ENCODE peak calls at places on chromosomes 7 and 10, in nine cellular contexts. E is A673, H is suprapubic skin, L is GM12865, I is ovary, B is IMR-90, V is PC-9, J is PC-3, Y is colonic mucosa. C is an unnamed sample.

GRCh38 chr7:81150951-81151361 is 232.1 kb upstream of the SEMA3C start:
- DNase-seq in J (no peak), I (no peak), L (no peak), H (no peak), V (no peak), Y (no peak), E (no peak), B (peak), C (no peak)

GRCh38 chr10:15227611-15228372 is 59.3 kb upstream of the NMT2 start:
- DNase-seq in Y (no peak), H (no peak), E (no peak), B (peak), J (no peak), I (no peak), L (no peak), V (no peak), C (no peak)

GRCh38 chr10:11434323-11434722 is 177.1 kb downstream of the USP6NL start:
- DNase-seq in I (no peak), E (no peak), V (no peak), B (no peak), J (no peak), Y (no peak), H (peak), L (peak), C (no peak)

GRCh38 chr10:17200885-17201164 is 647 bp downstream of the TRDMT1 start:
- DNase-seq in V (peak), B (peak), Y (peak), I (peak), J (peak), E (peak), L (peak), H (no peak), C (peak)

GRCh38 chr7:3272691-3273141 is 28.3 kb upstream of the SDK1 start:
- DNase-seq in L (no peak), H (no peak), Y (no peak), J (peak), V (peak), B (peak), I (no peak), E (no peak), C (no peak)

GRCh38 chr10:127492607-127493250 is 56.4 kb upstream of the NPS start:
- DNase-seq in L (no peak), H (no peak), E (no peak), I (no peak), Y (no peak), V (no peak), J (peak), B (no peak), C (no peak)

GRCh38 chr7:41630741-41631140 is 72.1 kb downstream of the INHBA start:
- DNase-seq in H (no peak), B (no peak), E (no peak), Y (no peak), I (no peak), L (peak), V (no peak), J (no peak), C (no peak)

GRCh38 chr7:155569681-155570080 is 23.3 kb upstream of the CNPY1 start:
- DNase-seq in V (no peak), H (no peak), B (no peak), Y (no peak), I (no peak), L (no peak), E (no peak), J (no peak), C (no peak)

GRCh38 chr7:24727165-24728120 is 29.8 kb downstream of the GSDME start:
- DNase-seq in B (no peak), J (no peak), E (no peak), L (peak), Y (no peak), V (no peak), I (no peak), H (no peak), C (peak)

GRCh38 chr10:78202386-78202785 is 168.7 kb downstream of the RPS24 start:
- DNase-seq in E (no peak), H (no peak), L (no peak), J (no peak), V (no peak), I (no peak), B (no peak), Y (no peak), C (no peak)

GRCh38 chr10:21694646-21695045 is 160.6 kb downstream of the MLLT10 start:
- DNase-seq in I (peak), B (peak), Y (no peak), L (no peak), E (no peak), V (no peak), J (no peak), H (no peak), C (no peak)

GRCh38 chr10:21607907-21608306 is 73.9 kb downstream of the MLLT10 start:
- DNase-seq in I (no peak), E (no peak), L (no peak), Y (no peak), H (no peak), B (no peak), V (no peak), J (no peak), C (no peak)

GRCh38 chr7:455110-455928 is 64.3 kb downstream of the PDGFA start:
- DNase-seq in B (no peak), V (no peak), Y (no peak), E (peak), H (no peak), I (peak), J (no peak), L (no peak), C (peak)

GRCh38 chr7:7868245-7868899 is 100.2 kb upstream of the GLCCI1 start:
- DNase-seq in Y (no peak), I (no peak), E (no peak), J (no peak), B (no peak), V (no peak), H (no peak), L (no peak), C (peak)

GRCh38 chr7:129599174-129599573 is 12.3 kb upstream of the NRF1 start:
- DNase-seq in Y (no peak), J (no peak), E (no peak), I (no peak), L (no peak), V (no peak), H (no peak), B (no peak), C (no peak)

GRCh38 chr10:116988311-116988710 is 16.7 kb downstream of the SHTN1 start:
- DNase-seq in E (no peak), J (no peak), V (no peak), Y (no peak), H (no peak), B (no peak), I (no peak), L (no peak), C (no peak)

GRCh38 chr10:65341323-65341922 is 1584.4 kb upstream of the LRRTM3 start:
- DNase-seq in H (no peak), J (peak), V (peak), B (no peak), I (no peak), Y (no peak), L (no peak), E (peak), C (no peak)

GRCh38 chr7:50658696-50659095 is 93.5 kb upstream of the DDC start:
- DNase-seq in B (no peak), L (no peak), J (no peak), E (no peak), Y (no peak), V (no peak), I (no peak), H (no peak), C (no peak)

GRCh38 chr10:88687853-88688467 is 18.1 kb upstream of the LIPK start:
- DNase-seq in V (no peak), B (peak), Y (no peak), H (no peak), J (no peak), L (peak), I (no peak), E (peak), C (no peak)

GRCh38 chr10:89029785-89030437 is 39.3 kb downstream of the FAS start:
- DNase-seq in L (peak), J (peak), H (peak), Y (peak), B (peak), I (peak), V (no peak), E (peak), C (peak)

GRCh38 chr10:14665304-14665703 is 109.4 kb downstream of the FAM107B start:
- DNase-seq in J (peak), V (no peak), L (peak), B (no peak), H (no peak), Y (peak), I (no peak), E (peak), C (no peak)

GRCh38 chr7:80929619-80930018 is 10.8 kb upstream of the SEMA3C start:
- DNase-seq in B (peak), J (peak), H (no peak), Y (no peak), L (no peak), E (no peak), V (no peak), I (no peak), C (no peak)

GRCh38 chr7:91894781-91895480 is 14.4 kb upstream of the MTERF1 start:
- DNase-seq in Y (no peak), I (no peak), H (no peak), V (no peak), E (no peak), L (no peak), B (peak), J (no peak), C (no peak)

GRCh38 chr10:116146374-116146773 is 126.6 kb downstream of the GFRA1 start:
- DNase-seq in J (no peak), H (no peak), L (no peak), Y (no peak), I (no peak), E (no peak), V (no peak), B (peak), C (no peak)

GRCh38 chr7:128827971-128828711 is 2.1 kb upstream of the FLNC start:
- DNase-seq in V (no peak), J (peak), I (no peak), E (no peak), Y (no peak), B (peak), L (no peak), H (no peak), C (peak)

GRCh38 chr7:149238051-149238450 is 1.4 kb upstream of the ZNF212 start:
- DNase-seq in H (no peak), Y (no peak), E (no peak), V (peak), B (peak), L (no peak), J (peak), I (no peak), C (no peak)

GRCh38 chr10:103894454-103894853 is 23.5 kb downstream of the STN1 start:
- DNase-seq in B (peak), L (no peak), V (no peak), I (no peak), J (peak), H (no peak), E (no peak), Y (peak), C (no peak)

GRCh38 chr10:62183442-62183841 is 85.2 kb downstream of the RTKN2 start:
- DNase-seq in J (peak), Y (no peak), L (peak), H (no peak), I (no peak), E (no peak), B (no peak), V (no peak), C (no peak)

GRCh38 chr10:69572159-69573055 is 815 bp downstream of the NEUROG3 start:
- DNase-seq in H (no peak), V (peak), I (no peak), L (peak), J (no peak), B (peak), Y (no peak), E (no peak), C (no peak)

GRCh38 chr7:36896956-36897594 is 172.8 kb upstream of the AOAH start:
- DNase-seq in B (no peak), I (no peak), L (peak), V (no peak), Y (no peak), H (no peak), J (no peak), E (no peak), C (no peak)

GRCh38 chr7:30727061-30727945 is 24.6 kb upstream of the INMT start:
- DNase-seq in B (peak), I (no peak), J (peak), Y (no peak), V (no peak), E (no peak), H (no peak), L (peak), C (no peak)

GRCh38 chr7:119545118-119545517 is 727.9 kb upstream of the KCND2 start:
- DNase-seq in I (no peak), E (no peak), J (peak), H (no peak), Y (no peak), V (peak), L (no peak), B (peak), C (no peak)

GRCh38 chr10:62244785-62245595 is 23.7 kb downstream of the RTKN2 start:
- DNase-seq in H (no peak), I (no peak), V (peak), B (peak), J (peak), E (peak), L (peak), Y (peak), C (no peak)

GRCh38 chr7:115096262-115096661 is 174.4 kb downstream of the MDFIC start:
- DNase-seq in V (no peak), L (no peak), I (no peak), H (no peak), J (no peak), Y (no peak), B (no peak), E (no peak), C (no peak)

GRCh38 chr10:26274391-26274790 is 57.8 kb downstream of the GAD2 start:
- DNase-seq in V (no peak), H (no peak), E (no peak), J (no peak), I (no peak), B (no peak), L (no peak), Y (no peak), C (no peak)

GRCh38 chr7:47390914-47391313 is 191.0 kb downstream of the TNS3 start:
- DNase-seq in Y (no peak), V (no peak), I (no peak), L (no peak), B (no peak), H (no peak), J (no peak), E (no peak), C (no peak)

GRCh38 chr7:141631525-141631924 is 70.4 kb downstream of the DENND11 start:
- DNase-seq in I (no peak), J (no peak), H (no peak), L (no peak), E (no peak), B (no peak), Y (no peak), V (no peak), C (no peak)

GRCh38 chr10:79242620-79243152 is 104.6 kb upstream of the PPIF start:
- DNase-seq in L (peak), J (peak), B (peak), V (peak), I (peak), H (no peak), Y (no peak), E (peak), C (peak)
- H3K4me3 ChIP-seq in L (peak), J (peak), B (peak), V (peak), I (peak), H (peak), Y (peak), E (peak), C (peak)

GRCh38 chr7:1587738-1588137 is 17.9 kb upstream of the PSMG3 start:
- DNase-seq in E (no peak), J (no peak), H (no peak), I (no peak), Y (no peak), L (no peak), B (no peak), V (no peak), C (no peak)
- H3K4me3 ChIP-seq in E (no peak), J (no peak), H (no peak), I (no peak), Y (no peak), L (no peak), B (no peak), V (no peak), C (no peak)

GRCh38 chr7:25854608-25855497 is 297.1 kb upstream of the NFE2L3 start:
- DNase-seq in I (no peak), J (peak), B (peak), L (peak), E (peak), V (peak), H (peak), Y (peak), C (peak)
- H3K4me3 ChIP-seq in I (peak), J (peak), B (no peak), L (no peak), E (peak), V (peak), H (peak), Y (no peak), C (peak)

GRCh38 chr7:131298608-131298992 is 29.1 kb upstream of the MKLN1 start:
- DNase-seq in H (no peak), B (no peak), I (no peak), J (no peak), V (no peak), E (no peak), Y (no peak), L (no peak), C (no peak)
- H3K4me3 ChIP-seq in H (no peak), B (no peak), I (no peak), J (no peak), V (no peak), E (no peak), Y (no peak), L (no peak), C (no peak)

GRCh38 chr7:1663243-1663642 is 6.8 kb upstream of the ELFN1 start:
- DNase-seq in J (no peak), L (no peak), I (peak), E (no peak), V (no peak), B (no peak), Y (no peak), H (peak), C (peak)

GRCh38 chr7:1664711-1665591 is 5.1 kb upstream of the ELFN1 start:
- DNase-seq in B (peak), L (peak), V (no peak), I (peak), H (peak), E (peak), Y (peak), J (peak), C (peak)

GRCh38 chr7:1665721-1666250 is 4.3 kb upstream of the ELFN1 start:
- DNase-seq in I (peak), Y (no peak), V (no peak), E (peak), H (peak), L (no peak), B (peak), J (peak), C (peak)

GRCh38 chr7:1662767-1663166 is 7.3 kb upstream of the ELFN1 start:
- DNase-seq in J (no peak), L (no peak), Y (no peak), I (peak), V (no peak), E (no peak), B (no peak), H (peak), C (no peak)

GRCh38 chr7:1663857-1664651 is 6.0 kb upstream of the ELFN1 start:
- DNase-seq in H (peak), I (peak), B (no peak), Y (no peak), L (no peak), V (no peak), E (no peak), J (no peak), C (peak)
- H3K4me3 ChIP-seq in H (peak), I (peak), B (peak), Y (no peak), L (no peak), V (no peak), E (peak), J (no peak), C (peak)